ENCODE peak calls at places on chromosome 5, in four cellular contexts. One of them, this sample, is unnamed.

GRCh38 chr5:56060276-56061110 is 65.7 kb upstream of the IL6ST start:
- DNase-seq in AG04450: no peak
- DNase-seq in fibroblast of lung: no peak
- DNase-seq in T-helper 2 cell: no peak
- DNase-seq in this sample: peak; percentile 19

GRCh38 chr5:160802567-160802966 is 49.4 kb downstream of the ATP10B start:
- DNase-seq in AG04450: no peak
- DNase-seq in fibroblast of lung: peak; percentile 1
- DNase-seq in T-helper 2 cell: no peak
- DNase-seq in this sample: no peak

GRCh38 chr5:178554311-178554710 is 35.9 kb downstream of the COL23A1 start:
- DNase-seq in AG04450: no peak
- DNase-seq in fibroblast of lung: no peak
- DNase-seq in T-helper 2 cell: no peak
- DNase-seq in this sample: no peak

GRCh38 chr5:37323607-37324006 is 47.3 kb downstream of the NUP155 start:
- DNase-seq in AG04450: no peak
- DNase-seq in fibroblast of lung: no peak
- DNase-seq in T-helper 2 cell: no peak
- DNase-seq in this sample: no peak

GRCh38 chr5:163571755-163572154 is 66.3 kb downstream of the MAT2B start:
- DNase-seq in AG04450: peak; percentile 96
- DNase-seq in fibroblast of lung: peak; percentile 99
- DNase-seq in T-helper 2 cell: no peak
- DNase-seq in this sample: no peak

GRCh38 chr5:38323645-38324295 is 65.4 kb downstream of the EGFLAM start:
- DNase-seq in AG04450: no peak
- DNase-seq in fibroblast of lung: peak; percentile 14
- DNase-seq in T-helper 2 cell: no peak
- DNase-seq in this sample: no peak

GRCh38 chr5:44275329-44275728 is 113.9 kb downstream of the FGF10 start:
- DNase-seq in AG04450: no peak
- DNase-seq in fibroblast of lung: no peak
- DNase-seq in T-helper 2 cell: no peak
- DNase-seq in this sample: no peak

GRCh38 chr5:80414113-80414512 is 6.2 kb downstream of the ZFYVE16 start:
- DNase-seq in AG04450: no peak
- DNase-seq in fibroblast of lung: peak; percentile 38
- DNase-seq in T-helper 2 cell: no peak
- DNase-seq in this sample: no peak

GRCh38 chr5:54693936-54694510 is 176.5 kb downstream of the SNX18 start:
- DNase-seq in AG04450: no peak
- DNase-seq in fibroblast of lung: no peak
- DNase-seq in T-helper 2 cell: no peak
- DNase-seq in this sample: no peak

GRCh38 chr5:175873090-175873454 is 1.7 kb downstream of the CPLX2 start:
- DNase-seq in AG04450: no peak
- DNase-seq in fibroblast of lung: peak; percentile 2
- DNase-seq in T-helper 2 cell: no peak
- DNase-seq in this sample: no peak

GRCh38 chr5:75460947-75461346 is 50.5 kb downstream of the CERT1 start:
- DNase-seq in AG04450: no peak
- DNase-seq in fibroblast of lung: no peak
- DNase-seq in T-helper 2 cell: no peak
- DNase-seq in this sample: no peak

GRCh38 chr5:176740702-176741565 is 69.4 kb upstream of the UNC5A start:
- DNase-seq in AG04450: no peak
- DNase-seq in fibroblast of lung: no peak
- DNase-seq in T-helper 2 cell: no peak
- DNase-seq in this sample: no peak

GRCh38 chr5:86971034-86971511 is 296.6 kb upstream of the RASA1 start:
- DNase-seq in AG04450: no peak
- DNase-seq in fibroblast of lung: peak; percentile 48
- DNase-seq in T-helper 2 cell: no peak
- DNase-seq in this sample: no peak

GRCh38 chr5:108818613-108819272 is 71.0 kb downstream of the FER start:
- DNase-seq in AG04450: peak; percentile 16
- DNase-seq in fibroblast of lung: peak; percentile 57
- DNase-seq in T-helper 2 cell: no peak
- DNase-seq in this sample: no peak

GRCh38 chr5:173529861-173530260 is 86.6 kb downstream of the BOD1 start:
- DNase-seq in AG04450: no peak
- DNase-seq in fibroblast of lung: no peak
- DNase-seq in T-helper 2 cell: no peak
- DNase-seq in this sample: no peak

GRCh38 chr5:104171958-104172357 is 609.4 kb upstream of the NUDT12 start:
- DNase-seq in AG04450: no peak
- DNase-seq in fibroblast of lung: no peak
- DNase-seq in T-helper 2 cell: no peak
- DNase-seq in this sample: no peak

GRCh38 chr5:158589939-158590338 is 509.8 kb downstream of the EBF1 start:
- DNase-seq in AG04450: no peak
- DNase-seq in fibroblast of lung: peak; percentile 8
- DNase-seq in T-helper 2 cell: no peak
- DNase-seq in this sample: no peak

This sample was measured in stimulated activated naive CD4-positive, alpha-beta T cell treated with Interleukin-2 at 50 U/mL for 16 hours.